ENCODE peak calls at places on chromosomes 7 and 10, in five cellular contexts. W is A549, P is K562, X is HepG2, M is GM12878. Z is an unnamed sample.

GRCh38 chr7:55778631-55779030 is 83.9 kb downstream of the SEPTIN14 start:
- DNase-seq in M (no peak), P (no peak), W (no peak), X (no peak), Z (no peak)

GRCh38 chr7:142459557-142459963 is 201.7 kb upstream of the PRSS58 start:
- DNase-seq in X (peak; percentile 25), P (peak; percentile 77), M (no peak), W (peak; percentile 61), Z (no peak)

GRCh38 chr10:61028861-61029361 is 84.9 kb upstream of the RHOBTB1 start:
- DNase-seq in P (no peak), X (peak; percentile 30), W (no peak), M (no peak), Z (no peak)

GRCh38 chr7:49635800-49636199 is 137.6 kb upstream of the VWC2 start:
- DNase-seq in P (no peak), X (no peak), W (no peak), M (no peak), Z (no peak)

GRCh38 chr7:105924950-105925349 is 38.1 kb upstream of the CDHR3 start:
- DNase-seq in P (no peak), W (no peak), M (peak; percentile 44), X (no peak), Z (no peak)

GRCh38 chr7:130794619-130794922 is 60.6 kb upstream of the KLF14 start:
- DNase-seq in M (no peak), X (no peak), P (no peak), W (no peak), Z (no peak)

GRCh38 chr10:52146766-52147165 is 167.3 kb upstream of the DKK1 start:
- DNase-seq in W (peak; percentile 4), M (no peak), P (no peak), X (no peak), Z (no peak)

GRCh38 chr10:100895346-100895745 is 17.4 kb upstream of the SLF2 start:
- DNase-seq in P (no peak), M (no peak), X (no peak), W (peak; percentile 17), Z (peak; percentile 22)

GRCh38 chr10:24952701-24953349 is 419 bp upstream of the PRTFDC1 start:
- DNase-seq in P (peak; percentile 80), X (no peak), M (no peak), W (peak; percentile 44), Z (no peak)

GRCh38 chr10:33336606-33337334 is 2.3 kb upstream of the NRP1 start:
- DNase-seq in X (no peak), M (no peak), W (peak; percentile 67), P (no peak), Z (no peak)

GRCh38 chr7:141737118-141737835 is 881 bp upstream of the SSBP1 start:
- DNase-seq in P (peak; percentile 54), W (peak; percentile 33), M (no peak), X (peak; percentile 25), Z (no peak)

GRCh38 chr10:70835895-70836294 is 20.1 kb downstream of the SGPL1 start:
- DNase-seq in W (no peak), X (peak; percentile 76), M (no peak), P (no peak), Z (no peak)

GRCh38 chr7:97025983-97026704 is 1.5 kb upstream of the DLX5 start:
- DNase-seq in X (no peak), P (no peak), W (no peak), M (no peak), Z (no peak)

GRCh38 chr7:134184767-134185166 is 57.6 kb downstream of the LRGUK start:
- DNase-seq in M (no peak), P (no peak), W (no peak), X (no peak), Z (no peak)

GRCh38 chr10:6148251-6148691 is 54.5 kb upstream of the PFKFB3 start:
- DNase-seq in P (no peak), X (no peak), M (no peak), W (no peak), Z (no peak)

GRCh38 chr7:155412416-155413253 is 45.3 kb upstream of the EN2 start:
- DNase-seq in X (peak; percentile 42), M (no peak), P (peak; percentile 81), W (peak; percentile 67), Z (no peak)

GRCh38 chr7:11935905-11936304 is 103.9 kb upstream of the THSD7A start:
- DNase-seq in W (no peak), M (no peak), X (no peak), P (no peak), Z (no peak)

GRCh38 chr7:139739863-139740597 is 37.8 kb downstream of the HIPK2 start:
- DNase-seq in W (no peak), M (no peak), P (no peak), X (no peak), Z (no peak)

GRCh38 chr10:13719411-13719810 is 132.6 kb downstream of the PRPF18 start:
- DNase-seq in M (no peak), X (no peak), P (no peak), W (no peak), Z (no peak)

GRCh38 chr10:48331436-48331835 is 25.0 kb downstream of the MAPK8 start:
- DNase-seq in M (no peak), P (no peak), W (no peak), X (no peak), Z (no peak)

GRCh38 chr7:107037866-107038598 is 6.5 kb upstream of the PRKAR2B start:
- DNase-seq in M (no peak), P (peak; percentile 58), X (no peak), W (no peak), Z (no peak)

GRCh38 chr10:86360657-86361056 is 5.9 kb downstream of the GRID1 start:
- DNase-seq in M (no peak), W (no peak), P (no peak), X (no peak), Z (no peak)

GRCh38 chr7:73906874-73907273 is 45.9 kb downstream of the TMEM270 start:
- DNase-seq in W (no peak), X (no peak), M (no peak), P (peak; percentile 11), Z (no peak)

GRCh38 chr7:73909996-73910395 is 49.0 kb downstream of the TMEM270 start:
- DNase-seq in W (no peak), P (no peak), M (no peak), X (no peak), Z (no peak)

GRCh38 chr7:73909051-73909941 is 48.3 kb downstream of the TMEM270 start:
- DNase-seq in P (no peak), M (no peak), W (no peak), X (no peak), Z (no peak)

GRCh38 chr7:73907554-73908122 is 46.7 kb downstream of the TMEM270 start:
- DNase-seq in P (no peak), X (no peak), W (no peak), M (no peak), Z (no peak)

GRCh38 chr7:73908123-73908611 is 47.2 kb downstream of the TMEM270 start:
- DNase-seq in X (no peak), W (no peak), M (no peak), P (no peak), Z (no peak)
- TF ChIP-seq HDAC2 in X (no peak), W (no peak), M (no peak), P (no peak), Z (no peak)

GRCh38 chr7:117619690-117620089 is 139.9 kb downstream of the CFTR start:
- DNase-seq in P (no peak), M (no peak), W (no peak), X (no peak), Z (no peak)

GRCh38 chr7:117621075-117621474 is 141.2 kb downstream of the CFTR start:
- DNase-seq in M (no peak), P (no peak), W (no peak), X (no peak), Z (no peak)

GRCh38 chr7:117623606-117624005 is 143.8 kb downstream of the CFTR start:
- DNase-seq in P (no peak), W (no peak), M (no peak), X (no peak), Z (no peak)
- TF ChIP-seq HDAC2 in P (no peak), W (no peak), M (no peak), X (no peak), Z (no peak)

GRCh38 chr7:151689196-151689971 is 169.7 kb upstream of the RHEB start:
- DNase-seq in W (no peak), X (no peak), M (no peak), P (no peak), Z (no peak)

GRCh38 chr7:151688236-151688780 is 168.6 kb upstream of the RHEB start:
- DNase-seq in W (no peak), M (no peak), P (no peak), X (no peak), Z (no peak)

GRCh38 chr7:151686826-151687225 is 167.1 kb upstream of the RHEB start:
- DNase-seq in M (no peak), P (no peak), X (no peak), W (no peak), Z (no peak)

GRCh38 chr7:151686016-151686766 is 166.5 kb upstream of the RHEB start:
- DNase-seq in P (no peak), X (no peak), M (no peak), W (no peak), Z (no peak)

DNA sequence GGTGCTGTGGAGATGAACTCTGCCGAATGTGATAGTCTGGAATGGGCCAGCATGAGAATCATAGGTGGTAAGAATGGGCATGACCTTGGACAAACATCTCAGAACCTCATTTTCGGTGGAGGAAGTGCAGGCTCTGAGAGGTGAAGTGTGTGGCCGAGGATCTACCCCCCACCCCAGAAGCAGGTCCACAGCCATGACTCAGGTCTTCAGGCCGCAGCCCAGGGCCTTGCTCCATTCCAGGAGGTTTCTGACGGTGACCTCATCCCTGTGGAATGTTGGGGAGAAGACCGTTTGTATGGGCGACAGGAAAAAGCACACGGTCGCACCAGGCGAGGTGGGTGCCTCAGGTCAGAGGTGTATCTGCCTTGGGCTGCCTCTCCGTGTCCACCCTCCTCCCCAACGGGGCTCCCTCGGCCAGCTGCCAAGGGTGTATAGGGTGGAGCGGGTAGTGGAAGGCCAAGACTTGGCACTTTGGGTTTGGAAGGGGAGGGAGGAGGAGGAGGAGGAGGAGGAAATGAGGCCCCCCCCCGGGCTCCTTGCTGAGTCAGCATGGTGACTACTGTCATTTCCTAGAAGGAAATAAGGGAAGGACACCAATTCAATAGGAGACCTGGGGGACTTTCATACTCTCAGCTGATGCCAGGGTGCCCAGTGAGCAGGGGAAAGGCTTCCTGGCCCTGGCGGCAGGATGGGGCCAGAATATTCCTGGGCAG is 168.0 kb upstream of the RHEB start:
- DNase-seq in P (peak; percentile 87), X (peak; percentile 58), M (no peak), W (peak; percentile 96), Z (no peak)
- TF ChIP-seq HDAC2 in P (no peak), X (no peak), M (no peak), W (no peak), Z (no peak)

DNA sequence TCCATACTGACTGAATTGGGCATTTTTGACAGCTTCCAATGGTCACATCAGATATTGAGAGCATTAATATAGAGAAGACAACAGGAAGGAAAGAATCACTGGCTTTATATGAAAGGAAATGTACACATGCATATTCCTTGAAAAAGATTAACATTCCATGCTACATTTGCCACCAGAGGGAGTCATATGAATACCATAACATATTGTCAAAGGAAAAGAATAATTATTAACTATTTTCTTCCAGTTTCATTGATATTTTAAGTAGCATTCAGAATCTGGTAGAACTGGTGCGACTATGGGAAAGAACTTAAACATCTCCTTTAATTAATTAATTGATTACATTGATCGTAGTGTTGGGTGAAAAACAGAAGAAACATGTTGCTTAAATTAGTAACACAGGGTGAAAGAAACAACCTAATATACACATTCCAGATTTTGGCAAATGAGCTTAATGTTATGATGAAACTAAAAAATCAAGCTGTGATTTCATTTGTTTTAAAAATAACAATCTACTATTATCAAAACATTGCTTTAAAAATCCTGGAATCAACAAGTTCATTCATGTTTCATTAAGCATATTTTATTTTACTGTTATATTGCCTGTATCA is 71.5 kb downstream of the GPR85 start:
- DNase-seq in X (peak; percentile 11), M (no peak), W (peak; percentile 30), P (no peak), Z (no peak)
- TF ChIP-seq HDAC2 in X (no peak), M (no peak), W (no peak), P (no peak), Z (no peak)

Z was measured in H1.